ENCODE peak calls at places on chromosomes 7 and 10, in ten cellular contexts. One of them, this sample, is unnamed.

GRCh38 chr10:124740374-124741280 is 3.6 kb downstream of the FAM53B start:
- DNase-seq in PC-3: peak
- DNase-seq in GM23248: peak
- DNase-seq in IMR-90: peak
- DNase-seq in mammary epithelial cell: peak
- DNase-seq in HCT116: no peak
- DNase-seq in fibroblast of lung: peak
- DNase-seq in colonic mucosa: peak
- DNase-seq in neuronal stem cell: peak
- DNase-seq in K562: no peak
- DNase-seq in this sample: peak

GRCh38 chr10:132248455-132249231 is 59.1 kb downstream of the STK32C start:
- DNase-seq in PC-3: peak
- DNase-seq in GM23248: peak
- DNase-seq in IMR-90: no peak
- DNase-seq in mammary epithelial cell: peak
- DNase-seq in HCT116: peak
- DNase-seq in fibroblast of lung: no peak
- DNase-seq in colonic mucosa: peak
- DNase-seq in neuronal stem cell: peak
- DNase-seq in K562: peak
- DNase-seq in this sample: peak

GRCh38 chr10:13139671-13140070 is 21.7 kb upstream of the MCM10 start:
- DNase-seq in PC-3: no peak
- DNase-seq in GM23248: no peak
- DNase-seq in IMR-90: no peak
- DNase-seq in mammary epithelial cell: no peak
- DNase-seq in HCT116: no peak
- DNase-seq in fibroblast of lung: no peak
- DNase-seq in colonic mucosa: no peak
- DNase-seq in neuronal stem cell: no peak
- DNase-seq in K562: no peak
- DNase-seq in this sample: no peak

GRCh38 chr10:15370212-15370740 is 813 bp downstream of the FAM171A1 start:
- DNase-seq in PC-3: no peak
- DNase-seq in GM23248: peak
- DNase-seq in IMR-90: peak
- DNase-seq in mammary epithelial cell: peak
- DNase-seq in HCT116: no peak
- DNase-seq in fibroblast of lung: peak
- DNase-seq in colonic mucosa: peak
- DNase-seq in neuronal stem cell: peak
- DNase-seq in K562: peak
- DNase-seq in this sample: peak

GRCh38 chr7:121275204-121275603 is 53.6 kb upstream of the WNT16 start:
- DNase-seq in PC-3: no peak
- DNase-seq in GM23248: no peak
- DNase-seq in IMR-90: no peak
- DNase-seq in mammary epithelial cell: no peak
- DNase-seq in HCT116: no peak
- DNase-seq in fibroblast of lung: no peak
- DNase-seq in colonic mucosa: no peak
- DNase-seq in neuronal stem cell: no peak
- DNase-seq in K562: no peak
- DNase-seq in this sample: no peak

GRCh38 chr10:117455346-117455745 is 80.1 kb upstream of the PDZD8 start:
- DNase-seq in PC-3: no peak
- DNase-seq in GM23248: no peak
- DNase-seq in IMR-90: no peak
- DNase-seq in mammary epithelial cell: no peak
- DNase-seq in HCT116: no peak
- DNase-seq in fibroblast of lung: no peak
- DNase-seq in colonic mucosa: no peak
- DNase-seq in neuronal stem cell: no peak
- DNase-seq in K562: no peak
- DNase-seq in this sample: no peak

GRCh38 chr7:30244340-30244739 is 40.1 kb upstream of the ZNRF2 start:
- DNase-seq in PC-3: no peak
- DNase-seq in GM23248: no peak
- DNase-seq in IMR-90: no peak
- DNase-seq in mammary epithelial cell: no peak
- DNase-seq in HCT116: no peak
- DNase-seq in fibroblast of lung: no peak
- DNase-seq in colonic mucosa: no peak
- DNase-seq in neuronal stem cell: no peak
- DNase-seq in K562: no peak
- DNase-seq in this sample: no peak

GRCh38 chr10:78779339-78779955 is 289.3 kb upstream of the ZMIZ1 start:
- DNase-seq in PC-3: peak
- DNase-seq in GM23248: peak
- DNase-seq in IMR-90: no peak
- DNase-seq in mammary epithelial cell: no peak
- DNase-seq in HCT116: no peak
- DNase-seq in fibroblast of lung: peak
- DNase-seq in colonic mucosa: no peak
- DNase-seq in neuronal stem cell: no peak
- DNase-seq in K562: no peak
- DNase-seq in this sample: no peak

GRCh38 chr7:36984051-36984492 is 259.8 kb upstream of the AOAH start:
- DNase-seq in PC-3: no peak
- DNase-seq in GM23248: no peak
- DNase-seq in IMR-90: no peak
- DNase-seq in mammary epithelial cell: no peak
- DNase-seq in HCT116: no peak
- DNase-seq in fibroblast of lung: no peak
- DNase-seq in colonic mucosa: no peak
- DNase-seq in neuronal stem cell: no peak
- DNase-seq in K562: no peak
- DNase-seq in this sample: no peak
- H3K4me3 ChIP-seq in PC-3: no peak
- H3K4me3 ChIP-seq in GM23248: no peak
- H3K4me3 ChIP-seq in IMR-90: no peak
- H3K4me3 ChIP-seq in mammary epithelial cell: no peak
- H3K4me3 ChIP-seq in HCT116: no peak
- H3K4me3 ChIP-seq in fibroblast of lung: no peak
- H3K4me3 ChIP-seq in colonic mucosa: no peak
- H3K4me3 ChIP-seq in neuronal stem cell: no peak
- H3K4me3 ChIP-seq in K562: no peak
- H3K4me3 ChIP-seq in this sample: no peak

GRCh38 chr10:130812381-130813148 is 499.0 kb downstream of the TCERG1L start:
- DNase-seq in PC-3: no peak
- DNase-seq in GM23248: no peak
- DNase-seq in IMR-90: no peak
- DNase-seq in mammary epithelial cell: no peak
- DNase-seq in HCT116: no peak
- DNase-seq in fibroblast of lung: no peak
- DNase-seq in colonic mucosa: no peak
- DNase-seq in neuronal stem cell: no peak
- DNase-seq in K562: no peak
- DNase-seq in this sample: no peak

GRCh38 chr10:130809761-130810515 is 501.6 kb downstream of the TCERG1L start:
- DNase-seq in PC-3: no peak
- DNase-seq in GM23248: no peak
- DNase-seq in IMR-90: no peak
- DNase-seq in mammary epithelial cell: no peak
- DNase-seq in HCT116: no peak
- DNase-seq in fibroblast of lung: no peak
- DNase-seq in colonic mucosa: no peak
- DNase-seq in neuronal stem cell: no peak
- DNase-seq in K562: no peak
- DNase-seq in this sample: no peak

GRCh38 chr10:130809181-130809580 is 502.3 kb downstream of the TCERG1L start:
- DNase-seq in PC-3: no peak
- DNase-seq in GM23248: no peak
- DNase-seq in IMR-90: no peak
- DNase-seq in mammary epithelial cell: no peak
- DNase-seq in HCT116: no peak
- DNase-seq in fibroblast of lung: no peak
- DNase-seq in colonic mucosa: no peak
- DNase-seq in neuronal stem cell: no peak
- DNase-seq in K562: no peak
- DNase-seq in this sample: no peak

GRCh38 chr10:130808686-130809085 is 502.8 kb downstream of the TCERG1L start:
- DNase-seq in PC-3: no peak
- DNase-seq in GM23248: no peak
- DNase-seq in IMR-90: no peak
- DNase-seq in mammary epithelial cell: no peak
- DNase-seq in HCT116: no peak
- DNase-seq in fibroblast of lung: no peak
- DNase-seq in colonic mucosa: no peak
- DNase-seq in neuronal stem cell: no peak
- DNase-seq in K562: no peak
- DNase-seq in this sample: no peak

DNA sequence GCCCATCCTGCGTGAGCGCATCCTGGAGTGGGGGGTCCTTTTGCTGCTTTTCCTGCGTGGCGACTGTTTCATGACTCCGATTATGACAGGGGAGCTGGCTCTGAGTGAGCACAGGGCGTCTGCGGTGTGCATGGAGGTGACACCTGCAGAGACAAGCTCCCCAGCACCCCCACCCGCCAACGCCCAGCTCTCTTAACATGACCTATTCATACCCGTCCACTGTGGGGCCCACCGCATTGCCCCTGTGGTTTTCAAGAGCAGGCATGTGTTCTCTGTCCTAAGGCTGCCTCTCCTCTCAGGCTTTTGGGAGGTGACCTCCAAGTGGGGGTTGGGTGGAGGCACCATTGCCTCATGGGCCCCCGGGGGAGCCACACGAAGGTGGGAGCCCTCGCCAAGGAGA is 500.7 kb downstream of the TCERG1L start:
- DNase-seq in PC-3: no peak
- DNase-seq in GM23248: no peak
- DNase-seq in IMR-90: no peak
- DNase-seq in mammary epithelial cell: no peak
- DNase-seq in HCT116: no peak
- DNase-seq in fibroblast of lung: no peak
- DNase-seq in colonic mucosa: no peak
- DNase-seq in neuronal stem cell: no peak
- DNase-seq in K562: no peak
- DNase-seq in this sample: no peak
- H3K9ac ChIP-seq in PC-3: no peak
- H3K9ac ChIP-seq in GM23248: no peak
- H3K9ac ChIP-seq in IMR-90: no peak
- H3K9ac ChIP-seq in mammary epithelial cell: no peak
- H3K9ac ChIP-seq in HCT116: no peak
- H3K9ac ChIP-seq in fibroblast of lung: no peak
- H3K9ac ChIP-seq in colonic mucosa: no peak
- H3K9ac ChIP-seq in neuronal stem cell: no peak
- H3K9ac ChIP-seq in K562: no peak
- H3K9ac ChIP-seq in this sample: no peak

GRCh38 chr10:101020427-101020826 is 10.5 kb downstream of the PDZD7 start:
- DNase-seq in PC-3: no peak
- DNase-seq in GM23248: no peak
- DNase-seq in IMR-90: no peak
- DNase-seq in mammary epithelial cell: no peak
- DNase-seq in HCT116: no peak
- DNase-seq in fibroblast of lung: no peak
- DNase-seq in colonic mucosa: no peak
- DNase-seq in neuronal stem cell: no peak
- DNase-seq in K562: no peak
- DNase-seq in this sample: no peak

GRCh38 chr10:101016814-101017213 is 14.1 kb downstream of the PDZD7 start:
- DNase-seq in PC-3: no peak
- DNase-seq in GM23248: no peak
- DNase-seq in IMR-90: no peak
- DNase-seq in mammary epithelial cell: no peak
- DNase-seq in HCT116: no peak
- DNase-seq in fibroblast of lung: no peak
- DNase-seq in colonic mucosa: no peak
- DNase-seq in neuronal stem cell: no peak
- DNase-seq in K562: no peak
- DNase-seq in this sample: no peak

GRCh38 chr10:101018118-101018599 is 12.8 kb downstream of the PDZD7 start:
- DNase-seq in PC-3: no peak
- DNase-seq in GM23248: no peak
- DNase-seq in IMR-90: no peak
- DNase-seq in mammary epithelial cell: no peak
- DNase-seq in HCT116: no peak
- DNase-seq in fibroblast of lung: no peak
- DNase-seq in colonic mucosa: no peak
- DNase-seq in neuronal stem cell: no peak
- DNase-seq in K562: no peak
- DNase-seq in this sample: no peak

GRCh38 chr10:101019440-101019703 is 11.6 kb downstream of the PDZD7 start:
- DNase-seq in PC-3: no peak
- DNase-seq in GM23248: no peak
- DNase-seq in IMR-90: no peak
- DNase-seq in mammary epithelial cell: no peak
- DNase-seq in HCT116: no peak
- DNase-seq in fibroblast of lung: no peak
- DNase-seq in colonic mucosa: no peak
- DNase-seq in neuronal stem cell: no peak
- DNase-seq in K562: no peak
- DNase-seq in this sample: no peak

DNA sequence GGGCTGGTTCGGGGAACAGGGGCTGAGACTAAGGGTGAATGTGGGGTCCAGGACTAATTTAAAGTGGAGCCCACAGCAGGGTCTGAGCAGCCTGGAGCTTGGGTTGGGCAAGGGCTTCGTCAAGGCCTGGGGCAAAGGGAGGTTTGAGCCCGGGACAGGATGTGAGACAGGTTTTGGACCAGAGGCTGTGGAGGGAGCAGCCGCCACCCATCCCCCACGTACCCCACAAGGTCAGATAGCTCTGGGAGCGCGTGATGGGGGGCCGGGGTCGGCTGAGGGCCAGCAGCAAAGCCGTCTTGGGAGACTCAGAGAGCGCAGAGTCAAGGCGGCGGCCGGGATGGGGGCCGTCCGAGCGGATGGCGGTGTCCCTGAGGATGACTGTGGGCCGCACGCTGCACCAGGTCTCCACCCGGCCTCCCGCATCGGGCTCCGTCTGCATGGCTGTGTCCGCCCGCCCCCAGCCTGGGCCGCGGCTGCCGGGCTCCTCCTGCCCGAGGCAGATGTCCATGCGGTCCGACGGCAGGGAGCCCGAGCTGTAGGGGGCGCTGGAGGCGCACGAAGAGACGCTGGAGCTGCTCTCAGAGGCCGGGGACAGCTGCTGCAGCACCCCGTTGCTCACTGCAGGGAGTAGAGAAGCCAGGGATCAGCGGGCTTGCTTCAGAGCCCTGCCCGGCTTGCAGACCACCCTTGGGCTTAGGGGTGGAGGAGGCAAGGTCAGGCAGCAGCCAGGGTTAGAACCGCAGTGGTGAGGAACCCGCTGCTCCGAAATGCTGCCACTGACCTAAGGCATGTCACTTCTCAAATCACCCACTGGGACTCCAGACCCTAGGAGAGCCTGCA is 12.1 kb downstream of the PDZD7 start:
- DNase-seq in PC-3: peak
- DNase-seq in GM23248: peak
- DNase-seq in IMR-90: peak
- DNase-seq in mammary epithelial cell: peak
- DNase-seq in HCT116: peak
- DNase-seq in fibroblast of lung: peak
- DNase-seq in colonic mucosa: peak
- DNase-seq in neuronal stem cell: no peak
- DNase-seq in K562: peak
- DNase-seq in this sample: peak
- H3K4me3 ChIP-seq in PC-3: no peak
- H3K4me3 ChIP-seq in GM23248: no peak
- H3K4me3 ChIP-seq in IMR-90: no peak
- H3K4me3 ChIP-seq in mammary epithelial cell: peak
- H3K4me3 ChIP-seq in HCT116: peak
- H3K4me3 ChIP-seq in fibroblast of lung: no peak
- H3K4me3 ChIP-seq in colonic mucosa: no peak
- H3K4me3 ChIP-seq in neuronal stem cell: no peak
- H3K4me3 ChIP-seq in K562: no peak
- H3K4me3 ChIP-seq in this sample: no peak

GRCh38 chr7:4833691-4834600 is 27.9 kb downstream of the PAPOLB start:
- DNase-seq in PC-3: no peak
- DNase-seq in GM23248: no peak
- DNase-seq in IMR-90: no peak
- DNase-seq in mammary epithelial cell: no peak
- DNase-seq in HCT116: no peak
- DNase-seq in fibroblast of lung: no peak
- DNase-seq in colonic mucosa: no peak
- DNase-seq in neuronal stem cell: no peak
- DNase-seq in K562: no peak
- DNase-seq in this sample: no peak

GRCh38 chr7:4836206-4836661 is 25.6 kb downstream of the PAPOLB start:
- DNase-seq in PC-3: no peak
- DNase-seq in GM23248: no peak
- DNase-seq in IMR-90: no peak
- DNase-seq in mammary epithelial cell: no peak
- DNase-seq in HCT116: no peak
- DNase-seq in fibroblast of lung: no peak
- DNase-seq in colonic mucosa: no peak
- DNase-seq in neuronal stem cell: no peak
- DNase-seq in K562: no peak
- DNase-seq in this sample: no peak

GRCh38 chr7:4833176-4833575 is 28.7 kb downstream of the PAPOLB start:
- DNase-seq in PC-3: no peak
- DNase-seq in GM23248: no peak
- DNase-seq in IMR-90: no peak
- DNase-seq in mammary epithelial cell: no peak
- DNase-seq in HCT116: no peak
- DNase-seq in fibroblast of lung: no peak
- DNase-seq in colonic mucosa: no peak
- DNase-seq in neuronal stem cell: no peak
- DNase-seq in K562: no peak
- DNase-seq in this sample: no peak

GRCh38 chr7:4835398-4836205 is 26.2 kb downstream of the PAPOLB start:
- DNase-seq in PC-3: no peak
- DNase-seq in GM23248: no peak
- DNase-seq in IMR-90: no peak
- DNase-seq in mammary epithelial cell: no peak
- DNase-seq in HCT116: no peak
- DNase-seq in fibroblast of lung: no peak
- DNase-seq in colonic mucosa: no peak
- DNase-seq in neuronal stem cell: no peak
- DNase-seq in K562: no peak
- DNase-seq in this sample: no peak

DNA sequence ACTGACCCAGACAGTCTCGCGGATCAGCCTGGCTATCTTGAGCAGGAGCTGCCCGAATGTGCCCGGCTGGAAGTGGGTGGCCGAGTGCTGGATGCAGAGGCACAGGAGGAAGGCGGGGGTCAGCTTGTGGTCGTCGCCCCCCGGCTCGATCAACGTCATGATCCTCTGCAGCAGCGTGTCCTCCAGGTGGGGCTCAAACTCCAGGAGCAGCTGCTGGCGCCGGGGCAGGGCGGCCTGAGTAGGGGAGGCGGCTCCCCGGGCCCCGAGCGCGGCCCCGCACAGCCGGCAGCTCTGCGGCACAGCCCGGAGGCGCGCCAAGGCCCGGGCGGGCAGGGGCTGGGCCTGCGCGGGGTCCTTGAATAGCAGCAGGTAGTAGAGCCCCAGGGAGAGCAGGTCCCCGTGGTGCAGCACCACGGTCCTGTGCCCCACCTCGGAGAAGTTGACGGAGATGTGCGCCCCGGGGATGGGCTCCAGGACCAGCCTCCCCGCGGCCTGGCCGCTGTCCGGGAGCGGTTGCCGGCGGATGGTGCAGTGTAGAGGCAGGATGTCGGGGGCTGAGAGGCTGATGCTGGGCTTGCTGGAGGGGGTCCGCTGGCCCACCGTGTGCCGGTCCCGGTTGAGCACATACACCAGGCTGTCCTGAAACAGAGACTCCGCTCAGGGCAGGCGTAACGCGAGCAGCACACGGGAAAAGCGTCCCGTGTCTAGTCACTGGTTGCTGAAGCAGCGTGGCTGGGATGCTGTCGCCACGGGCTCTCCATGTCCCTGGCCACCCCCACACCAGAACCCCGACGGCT is 27.0 kb downstream of the PAPOLB start:
- DNase-seq in PC-3: no peak
- DNase-seq in GM23248: no peak
- DNase-seq in IMR-90: no peak
- DNase-seq in mammary epithelial cell: no peak
- DNase-seq in HCT116: no peak
- DNase-seq in fibroblast of lung: no peak
- DNase-seq in colonic mucosa: no peak
- DNase-seq in neuronal stem cell: no peak
- DNase-seq in K562: no peak
- DNase-seq in this sample: no peak
- H3K9ac ChIP-seq in PC-3: no peak
- H3K9ac ChIP-seq in GM23248: no peak
- H3K9ac ChIP-seq in IMR-90: no peak
- H3K9ac ChIP-seq in mammary epithelial cell: no peak
- H3K9ac ChIP-seq in HCT116: no peak
- H3K9ac ChIP-seq in fibroblast of lung: no peak
- H3K9ac ChIP-seq in colonic mucosa: no peak
- H3K9ac ChIP-seq in neuronal stem cell: no peak
- H3K9ac ChIP-seq in K562: no peak
- H3K9ac ChIP-seq in this sample: no peak